ENCODE peak calls at places on chromosomes 13 and 19, in seven cellular contexts. Z is heart left ventricle, C is A549, Y is breast epithelium, I is H1, O is endothelial cell of umbilical vein, X is lower leg skin. K is an unnamed sample.

GRCh38 chr13:94362411-94362909 is 117.0 kb downstream of the DCT start:
- DNase-seq in Y (peak; percentile 28), X (no peak), Z (peak; percentile 54), O (peak; percentile 84), I (peak; percentile 49), C (peak; percentile 52), K (peak; percentile 73)

GRCh38 chr19:36898422-36898821 is 17.7 kb downstream of the ZNF829 start:
- DNase-seq in C (no peak), I (no peak), Y (no peak), X (no peak), Z (no peak), O (no peak), K (no peak)

GRCh38 chr13:28071424-28071823 is 29.0 kb downstream of the FLT3 start:
- DNase-seq in Z (no peak), X (no peak), O (no peak), C (no peak), I (no peak), Y (no peak), K (no peak)

GRCh38 chr19:38711726-38712153 is 32.5 kb downstream of the CAPN12 start:
- DNase-seq in O (no peak), Y (peak; percentile 75), X (no peak), I (no peak), C (no peak), Z (peak; percentile 55), K (peak; percentile 96)

GRCh38 chr13:113407531-113408393 is 43.8 kb upstream of the GRTP1 start:
- DNase-seq in Z (peak; percentile 23), Y (no peak), O (no peak), X (peak; percentile 83), I (no peak), C (no peak), K (no peak)

GRCh38 chr13:57739089-57739488 is 107.5 kb downstream of the PCDH17 start:
- DNase-seq in O (peak; percentile 12), C (no peak), Z (no peak), X (no peak), I (no peak), Y (no peak), K (no peak)

GRCh38 chr19:53962887-53963435 is at the start of gene CACNG8:
- DNase-seq in X (no peak), I (no peak), C (no peak), Z (no peak), Y (no peak), O (no peak), K (no peak)

GRCh38 chr19:11265785-11266236 is 3.5 kb upstream of the DOCK6 start:
- DNase-seq in X (no peak), Y (no peak), O (no peak), Z (no peak), I (no peak), C (peak; percentile 71), K (peak; percentile 93)

GRCh38 chr13:100657881-100658315 is 16.7 kb downstream of the TMTC4 start:
- DNase-seq in X (no peak), C (no peak), Z (no peak), Y (no peak), I (no peak), O (no peak), K (no peak)

GRCh38 chr13:25887962-25888655 is 163.7 kb downstream of the SHISA2 start:
- DNase-seq in X (no peak), I (no peak), C (no peak), Z (no peak), O (no peak), Y (no peak), K (no peak)

GRCh38 chr19:2575734-2576481 is 100.0 kb downstream of the GADD45B start:
- DNase-seq in Y (peak; percentile 70), X (peak; percentile 97), C (no peak), Z (peak; percentile 73), O (no peak), I (no peak), K (no peak)

GRCh38 chr13:59880468-59880867 is 283.3 kb downstream of the DIAPH3 start:
- DNase-seq in I (no peak), C (no peak), O (no peak), X (no peak), Y (no peak), Z (no peak), K (no peak)

GRCh38 chr13:66559093-66559492 is 671.0 kb downstream of the PCDH9 start:
- DNase-seq in Y (no peak), Z (no peak), I (no peak), X (no peak), O (no peak), C (no peak), K (no peak)

GRCh38 chr13:37701972-37702371 is 103.4 kb upstream of the POSTN start:
- DNase-seq in Z (no peak), O (peak; percentile 51), Y (no peak), I (no peak), C (peak; percentile 1), X (no peak), K (peak; percentile 2)

GRCh38 chr13:27919934-27920676 is at the start of gene PDX1:
- DNase-seq in Y (no peak), C (peak; percentile 71), X (peak; percentile 77), Z (no peak), O (no peak), I (no peak), K (no peak)

GRCh38 chr13:79631260-79631659 is 150.3 kb downstream of the NDFIP2 start:
- DNase-seq in C (peak; percentile 18), O (peak; percentile 93), Y (peak; percentile 65), Z (no peak), I (no peak), X (no peak), K (peak; percentile 26)

GRCh38 chr13:28408235-28408848 is 86.6 kb downstream of the FLT1 start:
- DNase-seq in I (no peak), O (peak; percentile 100), X (no peak), Y (no peak), Z (peak; percentile 79), C (no peak), K (no peak)

GRCh38 chr19:42178791-42179500 is 38.5 kb downstream of the DEDD2 start:
- DNase-seq in X (no peak), Y (no peak), C (peak; percentile 87), O (no peak), Z (no peak), I (peak; percentile 44), K (no peak)

GRCh38 chr19:5719961-5720790 is at the start of the genes CATSPERD and LONP1:
- DNase-seq in C (peak; percentile 94), I (peak; percentile 95), X (peak; percentile 99), O (peak; percentile 99), Z (peak; percentile 98), Y (peak; percentile 98), K (peak; percentile 98)

GRCh38 chr13:40460116-40460515 is 206.3 kb downstream of the FOXO1 start:
- DNase-seq in O (no peak), Y (no peak), X (no peak), Z (no peak), I (no peak), C (no peak), K (no peak)

GRCh38 chr13:42899266-42899665 is 92.8 kb downstream of the EPSTI1 start:
- DNase-seq in O (no peak), C (no peak), I (no peak), X (no peak), Y (no peak), Z (no peak), K (no peak)

GRCh38 chr13:96848275-96848674 is 146.0 kb downstream of the OXGR1 start:
- DNase-seq in X (no peak), I (no peak), O (no peak), Y (no peak), C (no peak), Z (no peak), K (no peak)

GRCh38 chr19:54449701-54450069 is 686 bp downstream of the LENG8 start:
- DNase-seq in X (no peak), I (no peak), C (no peak), Z (no peak), O (no peak), Y (no peak), K (no peak)

GRCh38 chr13:43074824-43075510 is 51.6 kb downstream of the DNAJC15 start:
- DNase-seq in Y (no peak), I (no peak), O (no peak), C (no peak), Z (no peak), X (no peak), K (no peak)

GRCh38 chr13:28622286-28622685 is 36.6 kb upstream of the POMP start:
- DNase-seq in X (peak; percentile 87), O (no peak), I (no peak), Y (peak; percentile 37), Z (peak; percentile 44), C (no peak), K (no peak)

GRCh38 chr13:21203132-21203531 is 26.7 kb downstream of the MRPL57 start:
- DNase-seq in C (no peak), I (no peak), X (no peak), Z (no peak), O (no peak), Y (no peak), K (no peak)

GRCh38 chr13:46961719-46962118 is 64.9 kb upstream of the HTR2A start:
- DNase-seq in O (no peak), Z (no peak), C (peak; percentile 2), I (no peak), X (no peak), Y (no peak), K (peak; percentile 6)

GRCh38 chr19:46840157-46840942 is 10.3 kb downstream of the AP2S1 start:
- DNase-seq in C (no peak), I (no peak), O (peak; percentile 64), Z (no peak), X (no peak), Y (no peak), K (no peak)

GRCh38 chr19:49546825-49547565 is 19.2 kb downstream of the RCN3 start:
- DNase-seq in C (peak; percentile 91), X (no peak), Y (peak; percentile 68), O (peak; percentile 90), I (peak; percentile 47), Z (peak; percentile 76), K (peak; percentile 86)

GRCh38 chr13:27374650-27375049 is 49.8 kb upstream of the GTF3A start:
- DNase-seq in Z (peak; percentile 47), O (peak; percentile 73), X (no peak), C (peak; percentile 76), I (no peak), Y (peak; percentile 34), K (peak; percentile 65)

GRCh38 chr19:29672933-29673336 is 7.7 kb downstream of the PLEKHF1 start:
- DNase-seq in I (no peak), O (no peak), C (no peak), Y (no peak), X (peak; percentile 84), Z (no peak), K (no peak)
- TF ChIP-seq POLR2A in I (no peak), O (no peak), C (no peak), Y (no peak), X (no peak), Z (no peak), K (no peak)

GRCh38 chr13:49495783-49496762 is at the start of gene PHF11:
- DNase-seq in Z (peak; percentile 87), X (peak; percentile 96), O (peak; percentile 58), Y (peak; percentile 71), I (no peak), C (peak; percentile 23), K (peak; percentile 54)
- TF ChIP-seq POLR2A in Z (no peak), X (no peak), O (peak; percentile 59), Y (no peak), I (peak; percentile 70), C (peak; percentile 49), K (peak; percentile 55)

GRCh38 chr19:45469132-45469834 is 1.5 kb downstream of the FOSB start:
- DNase-seq in O (peak; percentile 95), Y (peak; percentile 95), C (peak; percentile 78), I (no peak), X (peak; percentile 99), Z (peak; percentile 94), K (no peak)
- TF ChIP-seq POLR2A in O (no peak), Y (peak; percentile 50), C (peak; percentile 28), I (peak; percentile 87), X (no peak), Z (no peak), K (no peak)

GRCh38 chr19:1112254-1113208 is 8.7 kb downstream of the GPX4 start:
- DNase-seq in O (no peak), Y (peak; percentile 93), X (no peak), C (no peak), I (no peak), Z (no peak), K (no peak)
- TF ChIP-seq POLR2A in O (no peak), Y (no peak), X (no peak), C (no peak), I (no peak), Z (no peak), K (no peak)

K was measured in H54.